ENCODE peak calls at places on chromosome 7, in four cellular contexts. N is K562, X is HL-60, B is GM12878. E is an unnamed sample.

GRCh38 chr7:137462847-137463246 is 119.3 kb upstream of the PTN start:
- DNase-seq in N (no peak), B (no peak), X (no peak), E (no peak)

GRCh38 chr7:46494026-46494425 is 573.0 kb upstream of the IGFBP3 start:
- DNase-seq in B (no peak), N (no peak), X (no peak), E (no peak)

GRCh38 chr7:47470567-47471357 is 111.1 kb downstream of the TNS3 start:
- DNase-seq in N (no peak), X (no peak), B (no peak), E (no peak)

GRCh38 chr7:7772385-7772784 is 54.0 kb upstream of the RPA3 start:
- DNase-seq in N (no peak), B (no peak), X (no peak), E (no peak)

GRCh38 chr7:46848944-46849343 is 733.0 kb downstream of the TNS3 start:
- DNase-seq in X (no peak), B (no peak), N (no peak), E (no peak)

GRCh38 chr7:137998250-137998649 is 3.6 kb downstream of the CREB3L2 start:
- DNase-seq in N (no peak), X (no peak), B (no peak), E (no peak)

GRCh38 chr7:117827861-117828260 is 45.4 kb downstream of the CTTNBP2 start:
- DNase-seq in B (no peak), N (no peak), X (no peak), E (no peak)

GRCh38 chr7:21777916-21778315 is 167.8 kb downstream of the CDCA7L start:
- DNase-seq in N (no peak), B (no peak), X (no peak), E (no peak)

GRCh38 chr7:149776305-149776704 is 2.9 kb upstream of the ZNF467 start:
- DNase-seq in B (no peak), N (no peak), X (no peak), E (no peak)

GRCh38 chr7:157526604-157527003 is 189.8 kb downstream of the DNAJB6 start:
- DNase-seq in B (no peak), X (no peak), N (no peak), E (no peak)

GRCh38 chr7:94509879-94510581 is 421 bp downstream of the CASD1 start:
- DNase-seq in N (peak), B (peak), X (peak), E (peak)

GRCh38 chr7:131556912-131557457 is 557 bp upstream of the PODXL start:
- DNase-seq in X (no peak), B (no peak), N (no peak), E (no peak)

GRCh38 chr7:42378149-42378548 is 141.1 kb upstream of the GLI3 start:
- DNase-seq in N (no peak), B (no peak), X (no peak), E (no peak)

GRCh38 chr7:42385912-42386311 is 148.9 kb upstream of the GLI3 start:
- DNase-seq in B (no peak), N (no peak), X (no peak), E (no peak)

GRCh38 chr7:42380411-42380810 is 143.4 kb upstream of the GLI3 start:
- DNase-seq in B (no peak), X (no peak), N (no peak), E (no peak)
- TF ChIP-seq SPI1 in B (no peak), X (no peak), N (no peak), E (no peak)

GRCh38 chr7:55314967-55315366 is 50.2 kb upstream of the LANCL2 start:
- DNase-seq in N (no peak), X (no peak), B (no peak), E (no peak)
- TF ChIP-seq SPI1 in N (no peak), X (no peak), B (no peak), E (no peak)

GRCh38 chr7:105652359-105652993 is 71.2 kb upstream of the EFCAB10 start:
- DNase-seq in B (no peak), X (peak), N (peak), E (peak)
- TF ChIP-seq SPI1 in B (no peak), X (no peak), N (no peak), E (no peak)

GRCh38 chr7:5780801-5781496 is 514 bp downstream of the RNF216 start:
- DNase-seq in X (no peak), B (no peak), N (peak), E (no peak)
- TF ChIP-seq SPI1 in X (no peak), B (no peak), N (no peak), E (no peak)

GRCh38 chr7:143069912-143070500 is 17.9 kb downstream of the OR6V1 start:
- DNase-seq in N (no peak), B (no peak), X (no peak), E (no peak)
- TF ChIP-seq SPI1 in N (no peak), B (no peak), X (no peak), E (no peak)

GRCh38 chr7:24496031-24496430 is 77.2 kb upstream of the PALS2 start:
- DNase-seq in N (no peak), X (no peak), B (no peak), E (no peak)
- TF ChIP-seq SPI1 in N (no peak), X (no peak), B (no peak), E (no peak)